ENCODE peak calls at places on chromosome 22, in nine cellular contexts. One of them, this sample, is unnamed.

GRCh38 chr22:35684270-35684700 is 33.4 kb upstream of the APOL5 start:
- DNase-seq in neural crest cell: no peak
- DNase-seq in C1 segment of cervical spinal cord: no peak
- DNase-seq in WTC11: peak; percentile 39
- DNase-seq in fibroblast of mammary gland: peak; percentile 66
- DNase-seq in NCI-H2029: peak; percentile 13
- DNase-seq in KBM-7: peak; percentile 51
- DNase-seq in activated T-cell treated with anti-CD3 and anti-CD28 coated beads for 48 hours: no peak
- DNase-seq in brain microvascular endothelial cell: peak; percentile 60
- DNase-seq in this sample: peak; percentile 6

GRCh38 chr22:25172153-25172552 is 27.5 kb upstream of the CRYBB3 start:
- DNase-seq in neural crest cell: no peak
- DNase-seq in C1 segment of cervical spinal cord: no peak
- DNase-seq in WTC11: no peak
- DNase-seq in fibroblast of mammary gland: no peak
- DNase-seq in NCI-H2029: no peak
- DNase-seq in KBM-7: peak; percentile 15
- DNase-seq in activated T-cell treated with anti-CD3 and anti-CD28 coated beads for 48 hours: peak; percentile 16
- DNase-seq in brain microvascular endothelial cell: no peak
- DNase-seq in this sample: no peak

GRCh38 chr22:50178871-50179869 is 6.5 kb upstream of the TRABD start:
- DNase-seq in neural crest cell: no peak
- DNase-seq in C1 segment of cervical spinal cord: no peak
- DNase-seq in WTC11: no peak
- DNase-seq in fibroblast of mammary gland: no peak
- DNase-seq in NCI-H2029: no peak
- DNase-seq in KBM-7: no peak
- DNase-seq in activated T-cell treated with anti-CD3 and anti-CD28 coated beads for 48 hours: no peak
- DNase-seq in brain microvascular endothelial cell: no peak
- DNase-seq in this sample: no peak

GRCh38 chr22:17828502-17829080 is 54.3 kb upstream of the BID start:
- DNase-seq in neural crest cell: no peak
- DNase-seq in C1 segment of cervical spinal cord: no peak
- DNase-seq in WTC11: no peak
- DNase-seq in fibroblast of mammary gland: no peak
- DNase-seq in NCI-H2029: no peak
- DNase-seq in KBM-7: no peak
- DNase-seq in activated T-cell treated with anti-CD3 and anti-CD28 coated beads for 48 hours: no peak
- DNase-seq in brain microvascular endothelial cell: no peak
- DNase-seq in this sample: no peak

GRCh38 chr22:29030618-29031235 is 30.9 kb downstream of the C22orf31 start:
- DNase-seq in neural crest cell: peak; percentile 37
- DNase-seq in C1 segment of cervical spinal cord: peak; percentile 43
- DNase-seq in WTC11: peak; percentile 71
- DNase-seq in fibroblast of mammary gland: peak; percentile 87
- DNase-seq in NCI-H2029: peak; percentile 61
- DNase-seq in KBM-7: no peak
- DNase-seq in activated T-cell treated with anti-CD3 and anti-CD28 coated beads for 48 hours: no peak
- DNase-seq in brain microvascular endothelial cell: peak; percentile 59
- DNase-seq in this sample: no peak

GRCh38 chr22:29156507-29156906 is 49.2 kb upstream of the EMID1 start:
- DNase-seq in neural crest cell: no peak
- DNase-seq in C1 segment of cervical spinal cord: peak; percentile 16
- DNase-seq in WTC11: peak; percentile 69
- DNase-seq in fibroblast of mammary gland: peak; percentile 2
- DNase-seq in NCI-H2029: no peak
- DNase-seq in KBM-7: peak; percentile 25
- DNase-seq in activated T-cell treated with anti-CD3 and anti-CD28 coated beads for 48 hours: no peak
- DNase-seq in brain microvascular endothelial cell: no peak
- DNase-seq in this sample: no peak

GRCh38 chr22:42277988-42278776 is 7.7 kb upstream of the TCF20 start:
- DNase-seq in neural crest cell: no peak
- DNase-seq in C1 segment of cervical spinal cord: no peak
- DNase-seq in WTC11: no peak
- DNase-seq in fibroblast of mammary gland: no peak
- DNase-seq in NCI-H2029: no peak
- DNase-seq in KBM-7: no peak
- DNase-seq in activated T-cell treated with anti-CD3 and anti-CD28 coated beads for 48 hours: no peak
- DNase-seq in brain microvascular endothelial cell: no peak
- DNase-seq in this sample: peak; percentile 66

GRCh38 chr22:23220485-23221350 is 40.4 kb downstream of the BCR start:
- DNase-seq in neural crest cell: no peak
- DNase-seq in C1 segment of cervical spinal cord: no peak
- DNase-seq in WTC11: no peak
- DNase-seq in fibroblast of mammary gland: peak; percentile 73
- DNase-seq in NCI-H2029: no peak
- DNase-seq in KBM-7: peak; percentile 77
- DNase-seq in activated T-cell treated with anti-CD3 and anti-CD28 coated beads for 48 hours: no peak
- DNase-seq in brain microvascular endothelial cell: no peak
- DNase-seq in this sample: no peak

GRCh38 chr22:37284807-37285355 is 2.6 kb downstream of the CYTH4 start:
- DNase-seq in neural crest cell: no peak
- DNase-seq in C1 segment of cervical spinal cord: peak; percentile 62
- DNase-seq in WTC11: no peak
- DNase-seq in fibroblast of mammary gland: no peak
- DNase-seq in NCI-H2029: no peak
- DNase-seq in KBM-7: peak; percentile 99
- DNase-seq in activated T-cell treated with anti-CD3 and anti-CD28 coated beads for 48 hours: no peak
- DNase-seq in brain microvascular endothelial cell: no peak
- DNase-seq in this sample: no peak

GRCh38 chr22:46429327-46429853 is 93.9 kb downstream of the TRMU start:
- DNase-seq in neural crest cell: no peak
- DNase-seq in C1 segment of cervical spinal cord: no peak
- DNase-seq in WTC11: no peak
- DNase-seq in fibroblast of mammary gland: no peak
- DNase-seq in NCI-H2029: no peak
- DNase-seq in KBM-7: no peak
- DNase-seq in activated T-cell treated with anti-CD3 and anti-CD28 coated beads for 48 hours: no peak
- DNase-seq in brain microvascular endothelial cell: no peak
- DNase-seq in this sample: no peak

GRCh38 chr22:24053481-24054226 is 42.5 kb downstream of the CABIN1 start:
- DNase-seq in neural crest cell: no peak
- DNase-seq in C1 segment of cervical spinal cord: no peak
- DNase-seq in WTC11: no peak
- DNase-seq in fibroblast of mammary gland: peak; percentile 21
- DNase-seq in NCI-H2029: no peak
- DNase-seq in KBM-7: no peak
- DNase-seq in activated T-cell treated with anti-CD3 and anti-CD28 coated beads for 48 hours: no peak
- DNase-seq in brain microvascular endothelial cell: no peak
- DNase-seq in this sample: no peak

GRCh38 chr22:46593211-46593676 is 26.9 kb upstream of the GRAMD4 start:
- DNase-seq in neural crest cell: no peak
- DNase-seq in C1 segment of cervical spinal cord: peak; percentile 28
- DNase-seq in WTC11: no peak
- DNase-seq in fibroblast of mammary gland: no peak
- DNase-seq in NCI-H2029: no peak
- DNase-seq in KBM-7: peak; percentile 91
- DNase-seq in activated T-cell treated with anti-CD3 and anti-CD28 coated beads for 48 hours: no peak
- DNase-seq in brain microvascular endothelial cell: no peak
- DNase-seq in this sample: no peak

GRCh38 chr22:49649166-49649565 is 178.5 kb downstream of the BRD1 start:
- DNase-seq in neural crest cell: no peak
- DNase-seq in C1 segment of cervical spinal cord: no peak
- DNase-seq in WTC11: no peak
- DNase-seq in fibroblast of mammary gland: no peak
- DNase-seq in NCI-H2029: no peak
- DNase-seq in KBM-7: no peak
- DNase-seq in activated T-cell treated with anti-CD3 and anti-CD28 coated beads for 48 hours: no peak
- DNase-seq in brain microvascular endothelial cell: no peak
- DNase-seq in this sample: no peak